ENCODE peak calls at places on chromosome 2, in ten cellular contexts. Z is HCT116, N is A673, K is HepG2, U is GM12878, R is PC-9, H is hepatocyte, J is DND-41, P is GM23248, A is astrocyte. V is an unnamed sample.

GRCh38 chr2:224400174-224400810 is 1.6 kb downstream of the FAM124B start:
- DNase-seq in A (no peak), H (no peak), J (no peak), P (no peak), N (no peak), U (no peak), R (no peak), K (no peak), Z (no peak), V (no peak)

GRCh38 chr2:73920577-73921545 is 5.8 kb upstream of the DGUOK start:
- DNase-seq in A (no peak), N (peak; percentile 50), K (peak; percentile 55), R (no peak), H (peak; percentile 55), P (peak; percentile 45), J (peak; percentile 37), Z (peak; percentile 32), U (no peak), V (no peak)

GRCh38 chr2:152459116-152459515 is 124.1 kb downstream of the FMNL2 start:
- DNase-seq in J (no peak), K (no peak), P (no peak), N (no peak), U (no peak), R (no peak), Z (no peak), H (no peak), A (no peak), V (no peak)

GRCh38 chr2:6352906-6353515 is 512.7 kb downstream of the CMPK2 start:
- DNase-seq in J (peak; percentile 13), H (peak; percentile 71), K (peak; percentile 33), A (peak; percentile 44), U (no peak), P (peak; percentile 61), Z (no peak), R (no peak), N (peak; percentile 81), V (no peak)

GRCh38 chr2:159030674-159031380 is 62.4 kb downstream of the TANC1 start:
- DNase-seq in P (peak; percentile 52), K (peak; percentile 10), N (peak; percentile 4), J (no peak), A (peak; percentile 88), U (no peak), R (peak; percentile 83), Z (peak; percentile 23), H (peak; percentile 63), V (no peak)

GRCh38 chr2:105791229-105791628 is 46.5 kb downstream of the NCK2 start:
- DNase-seq in P (no peak), K (no peak), U (no peak), J (no peak), R (no peak), N (no peak), A (no peak), H (no peak), Z (no peak), V (no peak)

GRCh38 chr2:46367286-46367685 is 70.1 kb downstream of the EPAS1 start:
- DNase-seq in A (peak; percentile 28), U (no peak), J (no peak), N (no peak), P (no peak), Z (no peak), R (no peak), H (no peak), K (no peak), V (no peak)

GRCh38 chr2:184875911-184876310 is 277.6 kb downstream of the ZNF804A start:
- DNase-seq in N (no peak), A (peak; percentile 18), P (no peak), J (no peak), H (no peak), Z (no peak), U (no peak), K (no peak), R (no peak), V (no peak)

GRCh38 chr2:127174977-127175376 is 45.1 kb downstream of the CYP27C1 start:
- DNase-seq in J (no peak), H (peak; percentile 68), K (no peak), R (no peak), P (peak; percentile 81), U (no peak), N (no peak), A (no peak), Z (no peak), V (no peak)

GRCh38 chr2:88006912-88007439 is 9.4 kb downstream of the RNU2-63P start:
- DNase-seq in H (no peak), P (no peak), R (no peak), U (no peak), J (no peak), N (no peak), K (no peak), A (no peak), Z (no peak), V (no peak)

GRCh38 chr2:241619602-241620418 is 17.1 kb downstream of the THAP4 start:
- DNase-seq in R (no peak), K (no peak), A (no peak), U (no peak), P (no peak), N (no peak), Z (no peak), H (no peak), J (no peak), V (no peak)

GRCh38 chr2:2750867-2751714 is 420.0 kb upstream of the MYT1L start:
- DNase-seq in U (no peak), A (no peak), H (no peak), J (no peak), R (no peak), K (no peak), P (no peak), Z (no peak), N (no peak), V (no peak)
- H3K9me3 ChIP-seq in U (no peaks in the 10 kb centered on the region), A (peaks cover 13% of the 10 kb centered on the region), H (no peaks in the 10 kb centered on the region), J (peaks cover 20% of the 10 kb centered on the region), R (no peaks in the 10 kb centered on the region), K (peaks cover 12% of the 10 kb centered on the region), P (no peaks in the 10 kb centered on the region), Z (no peaks in the 10 kb centered on the region), N (no peaks in the 10 kb centered on the region), V (peaks cover 2% of the 10 kb centered on the region)

GRCh38 chr2:42493885-42494433 is at the start of gene KCNG3:
- DNase-seq in J (no peak), H (peak; percentile 89), P (peak; percentile 67), K (peak; percentile 58), N (peak; percentile 82), U (no peak), A (peak; percentile 10), R (peak; percentile 65), Z (no peak), V (no peak)

GRCh38 chr2:42494434-42495233 is 852 bp upstream of the KCNG3 start:
- DNase-seq in Z (peak; percentile 82), N (peak; percentile 83), P (peak; percentile 74), A (peak; percentile 48), J (peak; percentile 74), R (peak; percentile 99), U (peak; percentile 35), K (peak; percentile 87), H (peak; percentile 85), V (peak; percentile 50)

GRCh38 chr2:42495234-42495581 is 1.4 kb upstream of the KCNG3 start:
- DNase-seq in N (no peak), U (no peak), A (no peak), Z (no peak), P (no peak), H (no peak), R (no peak), J (no peak), K (no peak), V (no peak)

GRCh38 chr2:42493468-42493884 is 306 bp downstream of the KCNG3 start:
- DNase-seq in U (no peak), H (no peak), K (no peak), J (no peak), N (no peak), P (no peak), R (no peak), Z (no peak), A (no peak), V (no peak)

GRCh38 chr2:42492691-42493467 is 903 bp downstream of the KCNG3 start:
- DNase-seq in P (peak; percentile 12), R (peak; percentile 33), A (no peak), K (no peak), N (no peak), U (no peak), H (peak; percentile 48), Z (no peak), J (no peak), V (no peak)
- TF ChIP-seq EZH2 in P (no peak), R (no peak), A (peak; percentile 99), K (no peak), N (no peak), U (no peak), H (peak; percentile 79), Z (no peak), J (no peak), V (peak; percentile 98)

GRCh38 chr2:96875498-96876035 is 5.7 kb upstream of the SEMA4C start:
- DNase-seq in J (no peak), R (no peak), P (no peak), K (peak; percentile 27), Z (no peak), A (no peak), H (no peak), N (no peak), U (no peak), V (no peak)

GRCh38 chr2:96876036-96876810 is 6.3 kb upstream of the SEMA4C start:
- DNase-seq in J (no peak), Z (no peak), A (no peak), P (peak; percentile 45), U (no peak), H (no peak), N (no peak), K (no peak), R (peak; percentile 70), V (no peak)

GRCh38 chr2:96872591-96873349 is 2.9 kb upstream of the SEMA4C start:
- DNase-seq in K (no peak), H (no peak), J (no peak), N (no peak), A (peak; percentile 61), U (no peak), P (peak; percentile 36), R (peak; percentile 69), Z (no peak), V (no peak)

GRCh38 chr2:96874099-96874831 is 4.4 kb upstream of the SEMA4C start:
- DNase-seq in J (no peak), U (peak; percentile 76), R (peak; percentile 55), N (no peak), P (no peak), Z (no peak), A (no peak), K (no peak), H (no peak), V (no peak)

DNA sequence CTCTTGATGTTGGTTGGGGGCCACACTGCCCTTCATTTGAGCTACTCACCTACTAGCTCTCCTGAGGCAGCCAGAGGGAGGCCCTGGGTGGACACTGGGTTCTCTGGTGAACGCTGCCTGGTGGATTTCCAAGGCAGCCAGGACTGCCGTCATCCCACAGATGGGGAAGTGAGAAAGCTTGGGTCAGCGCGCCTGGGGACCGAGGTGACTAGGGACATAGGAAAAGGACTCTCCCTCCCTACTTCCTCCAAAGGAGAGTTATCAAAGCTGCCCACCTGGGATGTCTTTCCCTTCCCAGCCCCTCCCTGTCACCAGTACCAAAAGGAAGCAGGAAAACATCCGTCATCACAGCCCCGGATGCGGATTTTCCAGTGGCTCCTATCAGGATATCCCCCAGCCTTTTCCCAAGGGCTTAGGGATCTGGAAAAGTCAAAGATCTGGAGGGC is 3.8 kb upstream of the SEMA4C start:
- DNase-seq in R (no peak), U (no peak), K (no peak), P (no peak), N (no peak), H (no peak), Z (no peak), J (no peak), A (no peak), V (no peak)
- H3K4me1 ChIP-seq in R (peaks cover 76% of the 10 kb centered on the region), U (peaks cover 37% of the 10 kb centered on the region), K (peaks cover 18% of the 10 kb centered on the region), P (peaks cover 10% of the 10 kb centered on the region), N (peaks cover 38% of the 10 kb centered on the region), H (peaks cover 33% of the 10 kb centered on the region), Z (peaks cover 47% of the 10 kb centered on the region), J (no peaks in the 10 kb centered on the region), A (peaks cover 11% of the 10 kb centered on the region), V (peaks cover 32% of the 10 kb centered on the region)

GRCh38 chr2:170917219-170917851 is 11.7 kb upstream of the GORASP2 start:
- DNase-seq in K (no peak), R (no peak), J (no peak), U (no peak), H (peak; percentile 74), Z (no peak), A (no peak), N (no peak), P (no peak), V (no peak)
- H3K9me3 ChIP-seq in K (peaks cover 23% of the 10 kb centered on the region), R (peaks cover 26% of the 10 kb centered on the region), J (peaks cover 29% of the 10 kb centered on the region), U (peaks cover 11% of the 10 kb centered on the region), H (no peaks in the 10 kb centered on the region), Z (peaks cover 14% of the 10 kb centered on the region), A (peaks cover 16% of the 10 kb centered on the region), N (peaks cover 16% of the 10 kb centered on the region), P (no peaks in the 10 kb centered on the region), V (peaks cover 4% of the 10 kb centered on the region)

V was measured in keratinocyte.